ENCODE peak calls at places on chromosome 19, in five cellular contexts. L, G, U, J and A are unnamed samples.

GRCh38 chr19:17246681-17247425 is 1.1 kb upstream of the NR2F6 start:
- DNase-seq in L (peak; percentile 88), G (no peak), U (peak; percentile 77), J (no peak), A (peak; percentile 59)

GRCh38 chr19:47609885-47610545 is 1.1 kb downstream of the BICRA start:
- DNase-seq in L (peak; percentile 86), G (peak; percentile 84), U (peak; percentile 66), J (peak; percentile 69), A (peak; percentile 74)

GRCh38 chr19:42199440-42200115 is 17.9 kb downstream of the DEDD2 start:
- DNase-seq in L (no peak), G (no peak), U (no peak), J (peak; percentile 43), A (no peak)

GRCh38 chr19:27833031-27833430 is 1379.9 kb downstream of the UQCRFS1 start:
- DNase-seq in L (no peak), G (no peak), U (no peak), J (no peak), A (peak; percentile 3)

GRCh38 chr19:15320118-15320517 is 12.2 kb downstream of the BRD4 start:
- DNase-seq in L (no peak), G (no peak), U (no peak), J (no peak), A (peak; percentile 87)

GRCh38 chr19:5016781-5017180 is 47.9 kb downstream of the KDM4B start:
- DNase-seq in L (no peak), G (no peak), U (no peak), J (no peak), A (no peak)

GRCh38 chr19:39833464-39834286 is at the start of gene DYRK1B:
- DNase-seq in L (peak; percentile 99), G (peak; percentile 99), U (peak; percentile 100), J (peak; percentile 97), A (peak; percentile 99)

GRCh38 chr19:29507081-29507860 is 18.5 kb upstream of the VSTM2B start:
- DNase-seq in L (no peak), G (no peak), U (no peak), J (no peak), A (no peak)

GRCh38 chr19:39372047-39372802 is 18.7 kb downstream of the PAF1 start:
- DNase-seq in L (no peak), G (no peak), U (peak; percentile 39), J (no peak), A (peak; percentile 96)

GRCh38 chr19:42563352-42564210 is 31.1 kb downstream of the CEACAM8 start:
- DNase-seq in L (peak; percentile 63), G (peak; percentile 71), U (peak; percentile 74), J (peak; percentile 58), A (peak; percentile 71)

GRCh38 chr19:5951338-5951861 is 26.5 kb downstream of the RANBP3 start:
- DNase-seq in L (no peak), G (peak; percentile 61), U (no peak), J (peak; percentile 81), A (no peak)

GRCh38 chr19:33171916-33172359 is 22.2 kb upstream of the LRP3 start:
- DNase-seq in L (no peak), G (no peak), U (no peak), J (no peak), A (peak; percentile 70)

GRCh38 chr19:42115705-42116104 is 16.5 kb downstream of the POU2F2 start:
- DNase-seq in L (no peak), G (no peak), U (no peak), J (peak; percentile 53), A (no peak)

GRCh38 chr19:40417714-40417996 is 4.5 kb upstream of the PRX start:
- DNase-seq in L (no peak), G (no peak), U (no peak), J (no peak), A (no peak)

GRCh38 chr19:29516821-29517395 is 8.9 kb upstream of the VSTM2B start:
- DNase-seq in L (no peak), G (no peak), U (no peak), J (no peak), A (no peak)

GRCh38 chr19:43290568-43291359 is 21.4 kb upstream of the PSG9 start:
- DNase-seq in L (no peak), G (no peak), U (no peak), J (peak; percentile 41), A (no peak)

GRCh38 chr19:40578442-40578908 is 1.8 kb downstream of the SHKBP1 start:
- DNase-seq in L (peak; percentile 60), G (peak; percentile 72), U (no peak), J (peak; percentile 34), A (peak; percentile 28)

GRCh38 chr19:13790354-13790753 is 4.9 kb upstream of the ZSWIM4 start:
- DNase-seq in L (no peak), G (no peak), U (no peak), J (no peak), A (no peak)

GRCh38 chr19:36837902-36838783 is at the start of gene ZNF790:
- DNase-seq in L (peak; percentile 86), G (peak; percentile 94), U (peak; percentile 94), J (no peak), A (peak; percentile 95)

GRCh38 chr19:31500921-31501320 is 151.7 kb upstream of the TSHZ3 start:
- DNase-seq in L (no peak), G (no peak), U (no peak), J (no peak), A (no peak)

GRCh38 chr19:33214621-33215020 is 11.0 kb downstream of the SLC7A10 start:
- DNase-seq in L (peak; percentile 65), G (peak; percentile 81), U (peak; percentile 55), J (no peak), A (peak; percentile 53)

GRCh38 chr19:51136891-51137551 is 5.1 kb upstream of the SIGLEC7 start:
- DNase-seq in L (no peak), G (no peak), U (no peak), J (no peak), A (no peak)

GRCh38 chr19:46426035-46426505 is 2.7 kb downstream of the PNMA8C start:
- DNase-seq in L (no peak), G (peak; percentile 33), U (peak; percentile 62), J (no peak), A (peak; percentile 51)
- H3K27ac ChIP-seq in L (no peak overlapping the region), G (no peak overlapping the region), U (peak overlapping the region; percentile 47), J (no peak overlapping the region), A (no peak overlapping the region)

GRCh38 chr19:37989855-37990254 is 82.8 kb downstream of the SIPA1L3 start:
- DNase-seq in L (no peak), G (peak; percentile 48), U (no peak), J (no peak), A (no peak)
- TF ChIP-seq EZH2phosphoT487 in L (no peak), G (no peak), U (no peak), J (no peak), A (no peak)

GRCh38 chr19:18342090-18342632 is 1.8 kb downstream of the PGPEP1 start:
- DNase-seq in L (no peak), G (no peak), U (no peak), J (no peak), A (no peak)
- H3K27ac ChIP-seq in L (no peak overlapping the region), G (no peak overlapping the region), U (no peak overlapping the region), J (no peak overlapping the region), A (no peak overlapping the region)

GRCh38 chr19:52269338-52270261 is at the start of gene ZNF766:
- DNase-seq in L (peak; percentile 96), G (peak; percentile 96), U (peak; percentile 97), J (peak; percentile 95), A (peak; percentile 98)

GRCh38 chr19:52277471-52277870 is 8.1 kb downstream of the ZNF766 start:
- DNase-seq in L (no peak), G (no peak), U (no peak), J (no peak), A (no peak)

GRCh38 chr19:52270266-52270885 is 989 bp downstream of the ZNF766 start:
- DNase-seq in L (peak; percentile 64), G (peak; percentile 29), U (peak; percentile 37), J (no peak), A (peak; percentile 64)

GRCh38 chr19:52274191-52274590 is 4.8 kb downstream of the ZNF766 start:
- DNase-seq in L (no peak), G (no peak), U (no peak), J (no peak), A (no peak)

DNA sequence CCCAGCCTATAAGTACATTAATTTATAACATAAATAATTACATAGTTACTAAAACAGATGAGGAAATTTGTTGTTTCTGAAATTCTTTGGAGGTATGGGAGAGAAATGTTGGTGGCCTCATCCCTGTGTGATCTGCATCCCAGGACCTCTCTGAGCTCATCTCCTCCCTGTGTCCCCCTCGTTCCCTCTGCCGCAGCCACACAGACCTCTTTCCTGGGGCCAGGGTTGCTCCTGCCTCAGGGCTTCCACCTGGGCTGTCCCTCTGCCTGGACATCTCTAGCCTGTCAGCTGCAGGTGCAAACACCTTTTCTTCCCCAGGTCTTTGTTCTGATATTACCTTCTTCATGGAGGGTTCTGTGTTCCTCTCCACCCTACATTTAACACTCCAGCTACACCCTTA is 3.9 kb downstream of the ZNF766 start:
- DNase-seq in L (no peak), G (no peak), U (no peak), J (no peak), A (no peak)
- TF ChIP-seq EZH2phosphoT487 in L (no peak), G (no peak), U (no peak), J (no peak), A (no peak)

GRCh38 chr19:8486661-8487136 is 15.7 kb downstream of the PRAM1 start:
- DNase-seq in L (no peak), G (peak; percentile 53), U (no peak), J (no peak), A (no peak)
- H3K27ac ChIP-seq in L (no peak overlapping the region), G (peak overlapping the region; percentile 97), U (no peak overlapping the region), J (no peak overlapping the region), A (no peak overlapping the region)

DNA sequence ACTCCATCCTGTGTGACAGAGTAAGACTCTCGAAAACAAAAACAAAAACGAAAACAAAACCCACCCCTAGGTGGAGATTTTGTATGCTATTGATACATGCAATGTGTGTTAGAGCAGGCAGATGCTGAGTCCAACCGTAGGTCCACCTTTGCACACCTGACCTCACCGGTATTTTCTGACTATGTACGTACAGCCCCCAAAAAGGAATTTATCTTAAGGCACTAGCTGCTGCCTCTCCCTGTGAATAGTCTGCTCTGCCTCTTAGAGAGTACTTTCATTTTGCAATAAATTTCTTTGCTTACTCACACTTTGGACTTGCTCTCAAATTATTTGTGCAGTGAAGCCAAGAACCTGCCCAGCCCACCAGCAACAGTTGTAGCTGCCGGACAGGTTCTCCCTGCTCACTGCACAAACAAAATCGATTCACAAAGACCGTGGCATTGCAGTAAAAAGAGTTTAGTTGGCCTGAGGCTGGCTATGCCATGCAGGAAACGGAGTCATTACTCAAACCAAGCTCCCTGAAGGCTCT is 8.2 kb upstream of the ZNF77 start:
- DNase-seq in L (no peak), G (no peak), U (peak; percentile 61), J (peak; percentile 31), A (peak; percentile 64)
- TF ChIP-seq EZH2phosphoT487 in L (no peak), G (no peak), U (no peak), J (no peak), A (no peak)

GRCh38 chr19:45419396-45419795 is 4.3 kb downstream of the ERCC1 start:
- DNase-seq in L (no peak), G (no peak), U (no peak), J (peak; percentile 89), A (no peak)
- H3K27ac ChIP-seq in L (no peak overlapping the region), G (no peak overlapping the region), U (no peak overlapping the region), J (peak overlapping the region; percentile 79), A (no peak overlapping the region)